ENCODE peak calls at places on chromosome X, in four cellular contexts. O is iPS-NIHi11, V is NCI-H460, U is left colon. W is an unnamed sample.

GRCh38 chrX:40953369-40953768 is 131.9 kb upstream of the USP9X start:
- DNase-seq in O (no peak), V (no peak), U (no peak), W (no peak)

GRCh38 chrX:1384738-1385250 is 7.1 kb downstream of the SLC25A6 start:
- DNase-seq in O (no peak), V (no peak), U (no peak), W (no peak)

GRCh38 chrX:153620576-153620975 is 21.6 kb upstream of the CCNQ start:
- DNase-seq in O (no peak), V (no peak), U (peak), W (no peak)

GRCh38 chrX:149073464-149073863 is 431.6 kb downstream of the IDS start:
- DNase-seq in O (no peak), V (no peak), U (no peak), W (no peak)

GRCh38 chrX:17374619-17375360 is at the start of gene NHS:
- DNase-seq in O (peak), V (peak), U (peak), W (peak)

GRCh38 chrX:33379839-33380238 is 168.5 kb upstream of the DMD start:
- DNase-seq in O (no peak), V (no peak), U (no peak), W (no peak)

GRCh38 chrX:24146283-24146865 is 3.2 kb upstream of the ZFX start:
- DNase-seq in O (no peak), V (no peak), U (no peak), W (no peak)

GRCh38 chrX:134528936-134529335 is 69.0 kb downstream of the HPRT1 start:
- DNase-seq in O (no peak), V (no peak), U (no peak), W (no peak)

GRCh38 chrX:109822861-109823260 is 89.8 kb upstream of the ACSL4 start:
- DNase-seq in O (no peak), V (no peak), U (no peak), W (no peak)

GRCh38 chrX:9865804-9866471 is 79.7 kb downstream of the SHROOM2 start:
- DNase-seq in O (no peak), V (no peak), U (no peak), W (no peak)

GRCh38 chrX:140948827-140949226 is 53.6 kb upstream of the SPANXB1 start:
- DNase-seq in O (no peak), V (no peak), U (no peak), W (no peak)

GRCh38 chrX:9627827-9628406 is 137.7 kb downstream of the GPR143 start:
- DNase-seq in O (no peak), V (no peak), U (no peak), W (no peak)

GRCh38 chrX:96752776-96753175 is 68.1 kb downstream of the DIAPH2 start:
- DNase-seq in O (peak), V (no peak), U (no peak), W (no peak)

GRCh38 chrX:154434394-154435168 is 2.4 kb upstream of the GDI1 start:
- DNase-seq in O (no peak), V (no peak), U (no peak), W (no peak)

GRCh38 chrX:56366901-56367300 is 134.7 kb downstream of the KLF8 start:
- DNase-seq in O (no peak), V (no peak), U (peak), W (no peak)

GRCh38 chrX:40996886-40997530 is 88.2 kb upstream of the USP9X start:
- DNase-seq in O (peak), V (peak), U (no peak), W (no peak)

GRCh38 chrX:124211312-124211942 is 121.0 kb upstream of the TEX13D start:
- DNase-seq in O (peak), V (peak), U (no peak), W (no peak)

GRCh38 chrX:44906041-44906440 is 33.1 kb downstream of the KDM6A start:
- DNase-seq in O (no peak), V (no peak), U (no peak), W (no peak)

GRCh38 chrX:45849261-45849660 is 648.6 kb upstream of the DIPK2B start:
- DNase-seq in O (peak), V (peak), U (no peak), W (no peak)

GRCh38 chrX:123223409-123223808 is 39.3 kb downstream of the GRIA3 start:
- DNase-seq in O (no peak), V (no peak), U (no peak), W (no peak)

GRCh38 chrX:39969099-39969825 is 128.5 kb downstream of the BCOR start:
- DNase-seq in O (peak), V (no peak), U (no peak), W (no peak)

GRCh38 chrX:5730561-5730960 is 498.1 kb downstream of the NLGN4X start:
- DNase-seq in O (no peak), V (no peak), U (no peak), W (no peak)

GRCh38 chrX:150159537-150159936 is 203.6 kb upstream of the MAMLD1 start:
- DNase-seq in O (no peak), V (no peak), U (no peak), W (no peak)

GRCh38 chrX:102930990-102931756 is 5.9 kb upstream of the RAB40AL start:
- DNase-seq in O (no peak), V (no peak), U (no peak), W (no peak)

GRCh38 chrX:25737540-25737939 is 400.6 kb upstream of the MAGEB18 start:
- DNase-seq in O (no peak), V (no peak), U (no peak), W (no peak)

GRCh38 chrX:102599950-102600579 is 750 bp downstream of the ARMCX5 start:
- DNase-seq in O (peak), V (no peak), U (no peak), W (no peak)

GRCh38 chrX:72297953-72298730 is 7.6 kb downstream of the CITED1 start:
- DNase-seq in O (peak), V (no peak), U (no peak), W (no peak)

GRCh38 chrX:42269186-42269585 is 345.8 kb upstream of the CASK start:
- DNase-seq in O (no peak), V (no peak), U (no peak), W (no peak)

GRCh38 chrX:106608016-106608415 is 3.8 kb upstream of the RADX start:
- DNase-seq in O (no peak), V (no peak), U (no peak), W (no peak)

GRCh38 chrX:14062524-14062923 is 32.8 kb upstream of the GEMIN8 start:
- DNase-seq in O (no peak), V (no peak), U (no peak), W (no peak)

GRCh38 chrX:41468647-41469323 is 21.6 kb downstream of the NYX start:
- DNase-seq in O (no peak), V (no peak), U (no peak), W (no peak)